ENCODE peak calls at places on chromosomes 6 and 20, in nine cellular contexts. Y, B, I, P, O, W, L, H and C are unnamed samples.

GRCh38 chr20:37389241-37389747 is 43.4 kb downstream of the SRC start:
- DNase-seq in Y (no peak), B (no peak), I (no peak), P (no peak), O (no peak), W (no peak), L (no peak), H (no peak), C (peak)

GRCh38 chr6:100062621-100063020 is 68.6 kb upstream of the MCHR2 start:
- DNase-seq in Y (no peak), B (no peak), I (no peak), P (no peak), O (no peak), W (no peak), L (no peak), H (no peak), C (no peak)

GRCh38 chr20:20413801-20414200 is 45.9 kb downstream of the INSM1 start:
- DNase-seq in Y (no peak), B (no peak), I (no peak), P (no peak), O (no peak), W (peak), L (no peak), H (no peak), C (no peak)

GRCh38 chr6:99019341-99019740 is 71.6 kb upstream of the FBXL4 start:
- DNase-seq in Y (no peak), B (no peak), I (no peak), P (no peak), O (no peak), W (peak), L (no peak), H (no peak), C (no peak)

GRCh38 chr6:108581237-108581931 is 20.7 kb downstream of the FOXO3 start:
- DNase-seq in Y (no peak), B (no peak), I (no peak), P (no peak), O (no peak), W (peak), L (no peak), H (no peak), C (no peak)

GRCh38 chr6:21438237-21438985 is 155.1 kb upstream of the SOX4 start:
- DNase-seq in Y (no peak), B (peak), I (no peak), P (peak), O (no peak), W (peak), L (no peak), H (peak), C (no peak)

GRCh38 chr6:17505062-17505476 is 95.0 kb upstream of the FAM8A1 start:
- DNase-seq in Y (no peak), B (no peak), I (no peak), P (no peak), O (no peak), W (peak), L (no peak), H (no peak), C (no peak)

GRCh38 chr6:106279179-106279578 is 46.4 kb downstream of the ATG5 start:
- DNase-seq in Y (no peak), B (no peak), I (no peak), P (no peak), O (no peak), W (peak), L (no peak), H (no peak), C (no peak)

GRCh38 chr20:43096471-43096870 is 93.2 kb downstream of the PTPRT start:
- DNase-seq in Y (no peak), B (no peak), I (no peak), P (no peak), O (no peak), W (no peak), L (peak), H (no peak), C (no peak)